ENCODE peak calls at places on chromosomes 16 and 17, in four cellular contexts. P is WTC11, N is HEK293T, K is HepG2. L is an unnamed sample.

GRCh38 chr16:53219795-53220194 is 165.0 kb downstream of the CHD9 start:
- DNase-seq in N (no peak), P (no peak), K (no peak), L (no peak)

GRCh38 chr17:55540414-55541091 is 29.3 kb upstream of the SMIM36 start:
- DNase-seq in P (no peak), N (no peak), K (no peak), L (no peak)

GRCh38 chr17:50516980-50517379 is 8.7 kb downstream of the MYCBPAP start:
- DNase-seq in N (no peak), K (no peak), P (no peak), L (no peak)

GRCh38 chr16:51050379-51050710 is 100.7 kb downstream of the SALL1 start:
- DNase-seq in K (peak), P (no peak), N (no peak), L (no peak)

GRCh38 chr17:17508641-17509591 is 12.7 kb upstream of the RASD1 start:
- DNase-seq in K (no peak), P (no peak), N (no peak), L (peak)

GRCh38 chr17:35708951-35709350 is 22.5 kb upstream of the RASL10B start:
- DNase-seq in N (no peak), K (no peak), P (no peak), L (no peak)

GRCh38 chr17:17783825-17784598 is 52.8 kb downstream of the SREBF1 start:
- DNase-seq in N (no peak), K (no peak), P (peak), L (no peak)

GRCh38 chr16:55257971-55258613 is 65.9 kb upstream of the IRX6 start:
- DNase-seq in K (peak), P (peak), N (peak), L (peak)

GRCh38 chr16:87366930-87367329 is 16.6 kb downstream of the FBXO31 start:
- DNase-seq in N (no peak), P (no peak), K (no peak), L (no peak)

GRCh38 chr17:72489273-72489641 is 368.4 kb downstream of the SOX9 start:
- DNase-seq in P (no peak), K (peak), N (no peak), L (no peak)

GRCh38 chr17:3976675-3977171 is 12.5 kb upstream of the ATP2A3 start:
- DNase-seq in K (no peak), P (no peak), N (no peak), L (no peak)

GRCh38 chr17:42879596-42879985 is 21.0 kb upstream of the G6PC1 start:
- DNase-seq in P (no peak), K (no peak), N (no peak), L (no peak)

GRCh38 chr17:38685485-38685884 is 10.7 kb upstream of the EPOP start:
- DNase-seq in K (no peak), N (no peak), P (no peak), L (no peak)

GRCh38 chr17:55295411-55296170 is 30.8 kb downstream of the HLF start:
- DNase-seq in P (peak), K (peak), N (peak), L (peak)

GRCh38 chr17:42886283-42887176 is 14.1 kb upstream of the G6PC1 start:
- DNase-seq in P (no peak), N (no peak), K (peak), L (no peak)

GRCh38 chr17:70119961-70120360 is 44.9 kb downstream of the KCNJ16 start:
- DNase-seq in P (no peak), N (no peak), K (no peak), L (no peak)

GRCh38 chr17:49691086-49691676 is 13.3 kb upstream of the SPOP start:
- DNase-seq in K (no peak), P (no peak), N (no peak), L (no peak)

DNA sequence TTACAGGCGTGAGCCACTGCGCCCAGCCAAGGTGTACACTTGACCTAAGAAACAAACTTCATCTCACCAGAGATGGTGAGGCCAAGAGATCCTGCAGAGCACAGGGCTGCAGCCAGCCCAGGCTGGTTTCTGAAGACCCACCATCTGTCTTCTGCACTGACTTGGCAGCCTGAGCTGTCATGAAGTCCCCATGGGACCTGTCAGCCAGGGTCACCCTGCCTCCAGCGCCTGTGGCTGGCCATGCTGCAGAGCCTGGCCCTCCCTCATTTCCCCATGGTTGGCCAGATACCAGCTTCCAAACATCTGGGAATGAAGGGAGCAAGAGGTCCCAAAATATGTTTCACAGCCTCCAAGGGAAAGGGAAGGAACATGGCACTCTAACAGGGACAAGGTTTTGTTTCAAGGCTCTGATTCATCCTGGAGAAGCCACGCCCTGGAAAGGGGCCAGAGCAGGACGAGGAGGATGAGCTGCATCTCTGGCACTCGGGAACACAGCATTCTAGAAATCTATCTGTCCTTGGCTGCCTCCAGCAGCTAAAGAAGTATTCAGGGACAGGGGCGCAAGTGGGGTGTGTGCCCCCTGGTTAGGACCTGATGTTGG is 45.3 kb downstream of the DDX19A start:
- DNase-seq in P (no peak), K (no peak), N (no peak), L (no peak)
- TF ChIP-seq ELF4 in P (no peak), K (no peak), N (no peak), L (no peak)

DNA sequence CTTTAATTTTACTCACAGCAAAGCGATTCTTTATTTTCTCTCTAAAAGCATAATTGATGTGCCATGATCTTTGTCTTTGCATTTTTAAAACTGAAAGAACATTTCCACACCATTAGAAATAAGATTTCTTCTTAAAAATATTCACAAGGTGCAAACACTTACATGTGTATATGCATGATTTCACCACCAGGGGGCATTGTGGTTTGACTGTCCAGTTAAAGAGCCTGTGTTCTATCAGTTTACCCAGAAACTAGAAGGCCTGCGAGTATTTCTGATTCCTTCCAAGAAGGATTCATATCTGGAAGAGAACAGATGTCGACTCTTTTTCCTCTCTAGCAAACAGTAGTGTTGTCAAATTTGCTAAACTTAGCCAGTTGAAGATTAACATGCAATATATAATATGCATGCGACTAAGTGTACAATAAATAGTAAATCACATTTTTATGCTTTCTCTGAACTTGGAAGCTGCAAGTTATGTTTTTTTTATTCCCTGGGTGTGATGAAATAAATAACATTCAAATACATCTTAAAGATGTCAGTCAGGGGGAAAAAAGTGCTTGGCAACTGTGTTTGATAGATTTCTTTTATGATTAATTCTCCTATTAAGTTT is 404.2 kb downstream of the WWOX start:
- DNase-seq in P (peak), N (peak), K (peak), L (peak)
- TF ChIP-seq ELF4 in P (no peak), N (no peak), K (no peak), L (no peak)

GRCh38 chr16:80063028-80063767 is 462.7 kb upstream of the MAF start:
- DNase-seq in K (no peak), P (no peak), N (no peak), L (no peak)

GRCh38 chr16:80071964-80072363 is 468.8 kb upstream of the DYNLRB2 start:
- DNase-seq in P (no peak), N (no peak), K (no peak), L (no peak)

GRCh38 chr16:80062361-80063027 is 462.0 kb upstream of the MAF start:
- DNase-seq in P (no peak), K (no peak), N (no peak), L (no peak)

GRCh38 chr16:80065565-80065964 is 465.0 kb upstream of the MAF start:
- DNase-seq in P (no peak), N (no peak), K (no peak), L (no peak)

DNA sequence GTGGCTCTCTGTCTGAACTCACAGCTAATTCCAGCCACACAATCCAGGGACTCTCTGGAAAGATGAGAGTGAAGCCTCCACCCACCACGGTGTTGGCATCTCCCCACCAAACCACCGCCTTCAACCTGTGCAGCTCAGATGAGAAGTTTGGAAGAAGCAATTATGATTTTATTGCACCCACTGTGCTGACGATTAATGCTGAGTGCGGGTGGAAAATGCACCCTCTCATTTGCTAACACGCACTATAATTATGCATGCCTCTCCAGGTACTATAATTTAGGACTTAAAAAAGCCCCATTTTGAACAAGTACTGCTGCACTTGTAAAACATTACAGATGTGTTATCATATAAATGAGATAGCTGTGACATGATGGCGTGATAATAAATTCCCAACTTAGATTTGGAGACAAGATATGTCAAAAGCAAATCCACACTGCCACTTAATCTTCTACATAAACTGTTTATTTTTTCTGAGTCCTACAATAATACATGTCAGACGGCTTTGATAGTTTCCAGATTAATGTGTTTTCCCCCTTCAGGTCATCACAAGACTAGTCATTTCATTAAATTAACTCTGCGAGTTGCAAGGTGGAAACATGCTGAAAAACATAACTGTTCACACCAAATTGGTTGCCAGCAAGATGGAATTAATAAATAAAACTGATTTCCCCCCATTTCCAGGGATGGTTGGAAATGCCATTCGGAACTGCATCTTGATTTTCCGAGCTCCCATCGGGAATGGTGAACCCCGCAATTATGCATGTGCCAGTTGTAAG is 466.5 kb upstream of the MAF start:
- DNase-seq in P (no peak), K (no peak), N (no peak), L (no peak)
- TF ChIP-seq ELF4 in P (no peak), K (no peak), N (no peak), L (no peak)

DNA sequence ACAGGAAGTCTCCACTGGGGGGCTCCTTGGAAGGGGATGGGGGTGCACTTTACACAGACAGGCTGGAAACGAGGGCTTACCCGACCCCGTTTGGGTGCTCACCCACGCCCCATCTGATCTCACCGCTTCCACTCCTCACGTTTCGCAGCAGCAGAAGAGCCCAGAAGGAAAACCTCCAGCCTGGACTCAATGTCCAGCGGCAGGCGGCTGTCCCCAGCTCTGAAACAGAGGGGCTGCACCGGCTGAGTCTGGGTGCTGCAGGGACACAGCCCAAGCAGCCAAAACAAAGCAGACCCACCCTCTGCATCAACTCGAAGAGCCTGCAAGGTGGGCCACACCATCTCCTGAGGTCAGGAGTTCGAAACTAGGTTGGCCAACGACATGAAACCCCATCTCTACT is 3.9 kb downstream of the MEAK7 start:
- DNase-seq in K (no peak), N (no peak), P (no peak), L (no peak)
- TF ChIP-seq ELF4 in K (no peak), N (no peak), P (no peak), L (no peak)

GRCh38 chr17:81909966-81910839 is 996 bp downstream of the PCYT2 start:
- DNase-seq in P (no peak), N (no peak), K (peak), L (peak)
- TF ChIP-seq ELF4 in P (no peak), N (no peak), K (peak), L (no peak)

L was measured in K562.